ENCODE peak calls at places on chromosomes 5 and 9, in ten cellular contexts. R, B, T, M, S, P, K, N, I and J are unnamed samples.

GRCh38 chr5:173853370-173854131 is 34.6 kb upstream of the CPEB4 start:
- DNase-seq in P (no peak), K (no peak), R (no peak), S (peak), I (no peak), N (no peak), B (no peak), M (no peak), T (peak), J (no peak)

GRCh38 chr9:23824241-23825142 is 1.5 kb downstream of the ELAVL2 start:
- DNase-seq in P (no peak), I (no peak), S (peak), N (peak), K (no peak), R (no peak), M (no peak), B (peak), T (no peak), J (peak)

GRCh38 chr5:98258939-98259338 is 514.5 kb upstream of the RGMB start:
- DNase-seq in K (no peak), P (no peak), N (no peak), B (no peak), T (no peak), M (no peak), I (no peak), R (no peak), S (no peak), J (no peak)

GRCh38 chr9:112864413-112864812 is 26.3 kb downstream of the SLC46A2 start:
- DNase-seq in I (no peak), S (no peak), M (no peak), P (no peak), K (no peak), R (no peak), N (no peak), B (peak), T (no peak), J (no peak)

GRCh38 chr5:176732306-176732705 is 78.1 kb upstream of the UNC5A start:
- DNase-seq in I (no peak), K (no peak), N (no peak), B (no peak), T (no peak), R (no peak), P (no peak), S (no peak), M (peak), J (no peak)

GRCh38 chr5:175248416-175248905 is 195.5 kb downstream of the DRD1 start:
- DNase-seq in M (no peak), P (no peak), S (no peak), T (no peak), K (no peak), I (no peak), N (no peak), B (no peak), R (no peak), J (no peak)

GRCh38 chr9:129570450-129571297 is 50.2 kb downstream of the C9orf50 start:
- DNase-seq in K (no peak), R (no peak), S (peak), B (no peak), I (no peak), N (peak), T (no peak), M (no peak), P (no peak), J (no peak)

GRCh38 chr5:25858019-25858418 is 1180.4 kb downstream of the CDH9 start:
- DNase-seq in R (no peak), P (no peak), M (no peak), S (no peak), K (no peak), T (peak), B (no peak), N (no peak), I (no peak), J (no peak)

GRCh38 chr5:45385321-45386058 is 310.7 kb downstream of the HCN1 start:
- DNase-seq in S (no peak), N (peak), R (no peak), B (no peak), K (no peak), M (no peak), T (no peak), P (no peak), I (no peak), J (no peak)

GRCh38 chr5:179132586-179133355 is 72.6 kb downstream of the ZNF354C start:
- DNase-seq in M (no peak), R (no peak), B (peak), P (no peak), T (no peak), S (peak), N (no peak), I (no peak), K (no peak), J (no peak)

GRCh38 chr9:16867571-16868311 is 2.7 kb downstream of the BNC2 start:
- DNase-seq in K (no peak), R (no peak), I (no peak), M (no peak), B (no peak), P (no peak), S (peak), T (no peak), N (no peak), J (no peak)

GRCh38 chr5:142186821-142187594 is 78.4 kb downstream of the NDFIP1 start:
- DNase-seq in I (no peak), M (no peak), S (no peak), P (no peak), N (no peak), K (peak), R (no peak), B (no peak), T (no peak), J (no peak)

GRCh38 chr5:137708062-137708461 is 27.8 kb downstream of the KLHL3 start:
- DNase-seq in M (no peak), K (no peak), N (no peak), S (no peak), T (no peak), R (no peak), P (no peak), B (no peak), I (no peak), J (no peak)

GRCh38 chr5:142192296-142192695 is 83.7 kb downstream of the NDFIP1 start:
- DNase-seq in K (peak), N (no peak), T (no peak), B (no peak), P (no peak), M (no peak), R (no peak), S (no peak), I (no peak), J (no peak)

GRCh38 chr5:177334155-177334551 is 17.3 kb downstream of the LMAN2 start:
- DNase-seq in T (no peak), N (no peak), K (no peak), S (no peak), P (no peak), R (no peak), I (no peak), M (no peak), B (peak), J (no peak)

GRCh38 chr5:78077369-78078068 is 217.0 kb downstream of the AP3B1 start:
- DNase-seq in S (peak), P (no peak), N (no peak), R (no peak), K (no peak), I (no peak), M (no peak), B (no peak), T (no peak), J (no peak)

GRCh38 chr9:137972988-137973470 is 95.4 kb downstream of the CACNA1B start:
- DNase-seq in I (no peak), B (peak), K (no peak), S (no peak), R (no peak), N (no peak), P (no peak), M (peak), T (no peak), J (no peak)

GRCh38 chr9:95316794-95317118 is 753 bp downstream of the FANCC start:
- DNase-seq in M (peak), N (peak), K (no peak), T (peak), B (no peak), P (no peak), R (no peak), I (no peak), S (peak), J (peak)

GRCh38 chr5:154189819-154190651 is 498 bp upstream of the GALNT10 start:
- DNase-seq in P (peak), B (peak), I (peak), T (peak), R (peak), K (no peak), N (peak), S (peak), M (peak), J (peak)

GRCh38 chr5:172370648-172371248 is 83.6 kb downstream of the SH3PXD2B start:
- DNase-seq in R (no peak), N (peak), K (no peak), P (no peak), B (no peak), I (no peak), S (peak), M (no peak), T (no peak), J (no peak)

GRCh38 chr5:159777049-159777448 is 139.2 kb upstream of the ADRA1B start:
- DNase-seq in R (no peak), I (no peak), S (no peak), M (no peak), P (no peak), N (peak), T (no peak), K (no peak), B (no peak), J (no peak)

GRCh38 chr9:99811172-99811571 is 10.5 kb upstream of the NR4A3 start:
- DNase-seq in S (no peak), N (no peak), P (no peak), I (no peak), B (no peak), R (no peak), M (no peak), K (no peak), T (no peak), J (no peak)

GRCh38 chr9:138022121-138022741 is 144.6 kb downstream of the CACNA1B start:
- DNase-seq in B (no peak), R (no peak), M (no peak), N (peak), S (peak), K (peak), T (peak), P (no peak), I (no peak), J (peak)

GRCh38 chr9:89442981-89443817 is 54.7 kb downstream of the SEMA4D start:
- DNase-seq in I (no peak), S (peak), K (no peak), T (no peak), B (no peak), M (no peak), P (no peak), R (no peak), N (no peak), J (no peak)

GRCh38 chr5:92836861-92837755 is 743.9 kb downstream of the NR2F1-AS1 start:
- DNase-seq in K (no peak), S (peak), R (no peak), B (no peak), M (no peak), P (no peak), T (no peak), N (no peak), I (no peak), J (no peak)

GRCh38 chr5:154740483-154740882 is 14.7 kb upstream of the LARP1 start:
- DNase-seq in B (no peak), I (no peak), K (no peak), M (no peak), N (no peak), P (no peak), T (no peak), S (peak), R (no peak), J (no peak)

GRCh38 chr5:108653201-108653600 is 94.5 kb upstream of the FER start:
- DNase-seq in T (no peak), S (no peak), K (no peak), P (no peak), N (no peak), I (no peak), R (no peak), B (no peak), M (no peak), J (no peak)

GRCh38 chr5:36692791-36693763 is 86.7 kb downstream of the SLC1A3 start:
- DNase-seq in I (no peak), N (peak), M (peak), S (peak), K (peak), T (no peak), R (no peak), B (peak), P (no peak), J (peak)

GRCh38 chr5:57441557-57441956 is 41.1 kb downstream of the ACTBL2 start:
- DNase-seq in R (no peak), N (no peak), S (peak), M (no peak), T (peak), P (no peak), K (no peak), I (no peak), B (no peak), J (no peak)

GRCh38 chr9:18452276-18452675 is 21.7 kb upstream of the ADAMTSL1 start:
- DNase-seq in I (no peak), M (no peak), K (no peak), S (peak), T (no peak), B (no peak), P (no peak), N (no peak), R (no peak), J (no peak)

GRCh38 chr5:15834596-15835245 is 334.7 kb downstream of the FBXL7 start:
- DNase-seq in I (no peak), M (no peak), N (no peak), R (no peak), K (peak), P (no peak), B (no peak), S (peak), T (no peak), J (no peak)

GRCh38 chr9:18061332-18061731 is 412.6 kb upstream of the ADAMTSL1 start:
- DNase-seq in R (no peak), I (no peak), B (no peak), N (no peak), M (no peak), S (no peak), P (no peak), T (no peak), K (no peak), J (no peak)

GRCh38 chr9:99178912-99179872 is 42.5 kb downstream of the ALG2 start:
- DNase-seq in R (no peak), S (no peak), B (no peak), K (no peak), T (no peak), M (no peak), P (no peak), N (no peak), I (no peak), J (no peak)

GRCh38 chr9:114655689-114656088 is 1.9 kb downstream of the TEX53 start:
- DNase-seq in N (no peak), T (no peak), M (no peak), B (no peak), R (no peak), P (no peak), I (no peak), K (no peak), S (peak), J (no peak)

GRCh38 chr9:134509306-134509705 is 132.3 kb upstream of the COL5A1 start:
- DNase-seq in K (no peak), P (no peak), R (no peak), S (no peak), B (no peak), T (no peak), I (no peak), M (no peak), N (no peak), J (no peak)

GRCh38 chr9:14379280-14379679 is 65.3 kb upstream of the NFIB start:
- DNase-seq in R (no peak), P (no peak), I (no peak), N (no peak), T (no peak), K (no peak), B (no peak), S (no peak), M (no peak), J (no peak)

GRCh38 chr5:78076351-78076750 is 218.1 kb downstream of the AP3B1 start:
- DNase-seq in B (no peak), N (no peak), R (no peak), S (no peak), K (no peak), I (no peak), P (no peak), T (no peak), M (no peak), J (no peak)

GRCh38 chr5:607541-608285 is 4.4 kb upstream of the CEP72 start:
- DNase-seq in I (no peak), B (peak), R (no peak), T (no peak), P (no peak), M (no peak), K (no peak), N (no peak), S (no peak), J (no peak)

GRCh38 chr9:109411818-109412352 is 86.2 kb downstream of the PTPN3 start:
- DNase-seq in B (no peak), R (no peak), T (peak), I (no peak), S (peak), M (no peak), P (no peak), N (peak), K (no peak), J (no peak)